ENCODE peak calls at places on chromosomes 11 and 22, in seven cellular contexts. Q, K, O, I, L, V and M are unnamed samples.

GRCh38 chr11:48107188-48107704 is 109.4 kb upstream of the OR4B1 start:
- DNase-seq in Q (no peak), K (no peak), O (no peak), I (peak; percentile 73), L (peak; percentile 51), V (peak; percentile 72), M (peak; percentile 64)

GRCh38 chr11:7348432-7349298 is 97.0 kb downstream of the SYT9 start:
- DNase-seq in Q (peak; percentile 37), K (peak; percentile 9), O (peak; percentile 71), I (no peak), L (peak; percentile 2), V (no peak), M (no peak)

GRCh38 chr11:12090061-12090572 is 20.3 kb upstream of the MICAL2 start:
- DNase-seq in Q (no peak), K (no peak), O (no peak), I (peak; percentile 89), L (peak; percentile 78), V (no peak), M (no peak)

GRCh38 chr11:92875473-92875872 is 94.0 kb upstream of the MTNR1B start:
- DNase-seq in Q (no peak), K (no peak), O (no peak), I (no peak), L (no peak), V (no peak), M (no peak)

GRCh38 chr11:47071871-47072270 is 104.8 kb downstream of the ARFGAP2 start:
- DNase-seq in Q (no peak), K (no peak), O (no peak), I (no peak), L (no peak), V (no peak), M (no peak)

GRCh38 chr11:34364102-34364501 is 6.3 kb upstream of the ABTB2 start:
- DNase-seq in Q (no peak), K (no peak), O (no peak), I (peak; percentile 47), L (no peak), V (no peak), M (no peak)

GRCh38 chr11:14519692-14520085 is 497 bp downstream of the PSMA1 start:
- DNase-seq in Q (no peak), K (no peak), O (no peak), I (no peak), L (peak; percentile 52), V (no peak), M (no peak)

GRCh38 chr22:31126128-31126868 is 3.5 kb downstream of the INPP5J start:
- DNase-seq in Q (peak; percentile 42), K (no peak), O (no peak), I (no peak), L (no peak), V (no peak), M (no peak)

GRCh38 chr11:6618117-6619020 is 853 bp downstream of the TPP1 start:
- DNase-seq in Q (no peak), K (no peak), O (no peak), I (no peak), L (peak; percentile 70), V (peak; percentile 82), M (no peak)

GRCh38 chr11:64566042-64566914 is 24.7 kb upstream of the SLC22A12 start:
- DNase-seq in Q (peak; percentile 81), K (no peak), O (peak; percentile 65), I (peak; percentile 82), L (peak; percentile 89), V (peak; percentile 22), M (no peak)

GRCh38 chr11:96607890-96608558 is 218.2 kb downstream of the JRKL start:
- DNase-seq in Q (peak; percentile 41), K (no peak), O (no peak), I (peak; percentile 37), L (no peak), V (no peak), M (no peak)

GRCh38 chr22:18109410-18110193 is 1.0 kb upstream of the TUBA8 start:
- DNase-seq in Q (no peak), K (no peak), O (no peak), I (no peak), L (no peak), V (no peak), M (no peak)

GRCh38 chr11:103515283-103515682 is 406.1 kb downstream of the DYNC2H1 start:
- DNase-seq in Q (no peak), K (no peak), O (no peak), I (no peak), L (no peak), V (no peak), M (no peak)

GRCh38 chr22:30833328-30833727 is 135.2 kb downstream of the MORC2 start:
- DNase-seq in Q (no peak), K (no peak), O (no peak), I (no peak), L (no peak), V (no peak), M (no peak)

GRCh38 chr11:117374316-117374715 is 46.7 kb downstream of the CEP164 start:
- DNase-seq in Q (no peak), K (no peak), O (no peak), I (no peak), L (no peak), V (no peak), M (no peak)

GRCh38 chr11:71293961-71294782 is 41.8 kb upstream of the SHANK2 start:
- DNase-seq in Q (no peak), K (no peak), O (no peak), I (no peak), L (no peak), V (no peak), M (peak; percentile 62)

GRCh38 chr11:124669193-124669592 is 4.3 kb downstream of the SIAE start:
- DNase-seq in Q (peak; percentile 51), K (no peak), O (peak; percentile 59), I (no peak), L (peak; percentile 62), V (peak; percentile 23), M (no peak)

GRCh38 chr11:12556788-12557384 is 117.3 kb upstream of the TEAD1 start:
- DNase-seq in Q (peak; percentile 81), K (peak; percentile 90), O (no peak), I (no peak), L (peak; percentile 96), V (no peak), M (no peak)

GRCh38 chr11:115958089-115959000 is 454.1 kb upstream of the CADM1 start:
- DNase-seq in Q (peak; percentile 50), K (no peak), O (no peak), I (no peak), L (no peak), V (no peak), M (no peak)

GRCh38 chr22:24380220-24381218 is 46.9 kb upstream of the ADORA2A start:
- DNase-seq in Q (no peak), K (no peak), O (peak; percentile 13), I (no peak), L (no peak), V (no peak), M (no peak)

GRCh38 chr11:14905104-14906033 is 13.3 kb upstream of the CYP2R1 start:
- DNase-seq in Q (peak; percentile 90), K (no peak), O (no peak), I (no peak), L (peak; percentile 23), V (peak; percentile 89), M (no peak)

GRCh38 chr11:848380-848931 is 5.8 kb downstream of the TSPAN4 start:
- DNase-seq in Q (peak; percentile 65), K (no peak), O (peak; percentile 58), I (no peak), L (no peak), V (peak; percentile 54), M (no peak)

GRCh38 chr11:69906453-69906907 is 87.3 kb upstream of the FGF3 start:
- DNase-seq in Q (no peak), K (no peak), O (peak; percentile 97), I (peak; percentile 90), L (no peak), V (no peak), M (no peak)

GRCh38 chr22:30279932-30280331 is 9.4 kb downstream of the CASTOR1 start:
- DNase-seq in Q (no peak), K (no peak), O (no peak), I (no peak), L (no peak), V (no peak), M (no peak)

GRCh38 chr22:41596776-41597634 is 7.4 kb upstream of the PMM1 start:
- DNase-seq in Q (peak; percentile 78), K (no peak), O (peak; percentile 81), I (no peak), L (peak; percentile 53), V (no peak), M (no peak)

GRCh38 chr11:107011977-107012376 is 6.3 kb downstream of the GUCY1A2 start:
- DNase-seq in Q (no peak), K (no peak), O (no peak), I (no peak), L (no peak), V (no peak), M (no peak)

GRCh38 chr11:130448416-130449068 is at the start of gene ADAMTS15:
- DNase-seq in Q (peak; percentile 97), K (no peak), O (peak; percentile 90), I (peak; percentile 79), L (peak; percentile 84), V (no peak), M (peak; percentile 96)

GRCh38 chr22:43217285-43218030 is 30.5 kb upstream of the TTLL12 start:
- DNase-seq in Q (peak; percentile 59), K (no peak), O (no peak), I (no peak), L (no peak), V (no peak), M (no peak)

GRCh38 chr11:61077936-61078335 is 24.4 kb upstream of the CD5 start:
- DNase-seq in Q (no peak), K (no peak), O (no peak), I (no peak), L (no peak), V (no peak), M (no peak)

GRCh38 chr11:83007909-83008580 is 63.7 kb downstream of the RAB30 start:
- DNase-seq in Q (no peak), K (no peak), O (peak; percentile 74), I (no peak), L (no peak), V (peak; percentile 52), M (no peak)

GRCh38 chr11:95330332-95330731 is 99.3 kb upstream of the SESN3 start:
- DNase-seq in Q (no peak), K (no peak), O (no peak), I (no peak), L (no peak), V (no peak), M (peak; percentile 87)
- TF ChIP-seq CTCF in Q (no peak), K (no peak), O (no peak), I (no peak), L (no peak), V (no peak), M (no peak)

GRCh38 chr22:19648419-19648929 is 65.8 kb upstream of the SEPTIN5 start:
- DNase-seq in Q (no peak), K (no peak), O (no peak), I (no peak), L (no peak), V (no peak), M (no peak)
- TF ChIP-seq CTCF in Q (no peak), K (no peak), O (no peak), I (no peak), L (no peak), V (no peak), M (no peak)

GRCh38 chr11:57662893-57663292 is 5.0 kb upstream of the ZDHHC5 start:
- DNase-seq in Q (no peak), K (no peak), O (no peak), I (peak; percentile 66), L (no peak), V (no peak), M (no peak)
- TF ChIP-seq CTCF in Q (peak; percentile 48), K (no peak), O (no peak), I (peak; percentile 66), L (no peak), V (no peak), M (no peak)

GRCh38 chr11:123168236-123168635 is 26.8 kb downstream of the CLMP start:
- DNase-seq in Q (no peak), K (no peak), O (no peak), I (no peak), L (no peak), V (no peak), M (no peak)
- TF ChIP-seq CTCF in Q (no peak), K (no peak), O (no peak), I (no peak), L (no peak), V (no peak), M (no peak)